ENCODE peak calls at places on chromosome 6, in five cellular contexts. Y, Z, Q, F and A are unnamed samples.

GRCh38 chr6:20319520-20320357 is 81.9 kb upstream of the E2F3 start:
- DNase-seq in Y (no peak), Z (no peak), Q (peak), F (no peak), A (no peak)

GRCh38 chr6:155224618-155225017 is 39.2 kb upstream of the CLDN20 start:
- DNase-seq in Y (no peak), Z (no peak), Q (no peak), F (no peak), A (no peak)

GRCh38 chr6:56745081-56745480 is 102.4 kb upstream of the DST start:
- DNase-seq in Y (no peak), Z (no peak), Q (no peak), F (no peak), A (no peak)

GRCh38 chr6:24692415-24692814 is 25.5 kb downstream of the ACOT13 start:
- DNase-seq in Y (no peak), Z (no peak), Q (no peak), F (no peak), A (no peak)

GRCh38 chr6:26312096-26312463 is 52.9 kb upstream of the BTN3A2 start:
- DNase-seq in Y (peak), Z (no peak), Q (no peak), F (peak), A (no peak)

GRCh38 chr6:75115501-75115900 is 90.4 kb downstream of the COL12A1 start:
- DNase-seq in Y (no peak), Z (no peak), Q (no peak), F (no peak), A (no peak)

GRCh38 chr6:2551705-2552104 is 199.0 kb downstream of the MYLK4 start:
- DNase-seq in Y (no peak), Z (no peak), Q (no peak), F (no peak), A (no peak)

GRCh38 chr6:89799756-89800155 is 19.8 kb downstream of the MDN1 start:
- DNase-seq in Y (no peak), Z (no peak), Q (no peak), F (no peak), A (no peak)

GRCh38 chr6:11613858-11614257 is 76.3 kb downstream of the TMEM170B start:
- DNase-seq in Y (no peak), Z (no peak), Q (no peak), F (peak), A (peak)